ENCODE peak calls at places on chromosomes 4 and X, in ten cellular contexts. L, U, D, K, S, P, E, V, R and F are unnamed samples.
A peak's percentile ranks its signal among the peaks of the same experiment; 100 is the strongest.

GRCh38 chr4:123616970-123617392 is 220.4 kb downstream of the SPRY1 start:
- DNase-seq in P (no peak), D (no peak), V (peak; percentile 30), U (no peak), S (peak; percentile 76), E (peak; percentile 99), R (peak; percentile 74), K (peak; percentile 24), L (no peak), F (no peak)

GRCh38 chr4:109982521-109982920 is 69.8 kb downstream of the EGF start:
- DNase-seq in E (no peak), K (no peak), L (no peak), P (no peak), D (no peak), S (no peak), R (no peak), U (no peak), V (no peak), F (no peak)

GRCh38 chr4:54187148-54187547 is 41.9 kb upstream of the PDGFRA start:
- DNase-seq in R (no peak), K (no peak), S (no peak), U (no peak), D (no peak), V (no peak), L (no peak), E (peak; percentile 48), P (no peak), F (no peak)

GRCh38 chr4:147830987-147831386 is 99.1 kb downstream of the ARHGAP10 start:
- DNase-seq in E (no peak), S (no peak), K (no peak), U (no peak), V (no peak), R (peak; percentile 38), P (no peak), L (no peak), D (no peak), F (no peak)

GRCh38 chr4:93791570-93792195 is 36.9 kb upstream of the ATOH1 start:
- DNase-seq in E (peak; percentile 23), S (peak; percentile 71), R (peak; percentile 67), K (peak; percentile 37), L (no peak), U (peak; percentile 58), D (peak; percentile 46), P (no peak), V (peak; percentile 29), F (peak; percentile 5)

GRCh38 chr4:177008071-177008835 is 215.5 kb upstream of the VEGFC start:
- DNase-seq in U (no peak), V (no peak), E (no peak), R (no peak), P (no peak), L (no peak), S (no peak), K (no peak), D (no peak), F (no peak)

GRCh38 chr4:7904108-7904516 is 35.5 kb downstream of the AFAP1 start:
- DNase-seq in E (peak; percentile 90), K (no peak), D (no peak), V (no peak), R (no peak), L (no peak), S (no peak), P (peak; percentile 95), U (no peak), F (peak; percentile 81)

GRCh38 chr4:113186960-113187757 is 137.7 kb downstream of the ANK2 start:
- DNase-seq in K (no peak), R (no peak), P (no peak), L (no peak), S (no peak), D (no peak), V (no peak), E (no peak), U (no peak), F (no peak)

GRCh38 chrX:103584606-103585005 is 709 bp upstream of the TCEAL4 start:
- DNase-seq in U (no peak), E (no peak), V (no peak), S (peak; percentile 28), L (no peak), P (no peak), D (no peak), K (no peak), R (no peak), F (no peak)

GRCh38 chr4:35565640-35566039 is 678.7 kb downstream of the ARAP2 start:
- DNase-seq in D (no peak), R (no peak), U (no peak), K (no peak), V (no peak), P (no peak), E (no peak), S (no peak), L (no peak), F (no peak)

GRCh38 chr4:82984459-82984858 is 26.2 kb downstream of the LIN54 start:
- DNase-seq in V (no peak), K (no peak), L (no peak), R (no peak), E (peak; percentile 32), S (no peak), D (no peak), P (peak; percentile 38), U (peak; percentile 35), F (no peak)

GRCh38 chr4:40325406-40326019 is 9.6 kb upstream of the CHRNA9 start:
- DNase-seq in S (peak; percentile 69), E (peak; percentile 65), P (no peak), D (peak; percentile 41), K (peak; percentile 67), U (peak; percentile 61), V (peak; percentile 44), L (no peak), R (peak; percentile 73), F (no peak)

GRCh38 chr4:186936496-186937375 is 213.1 kb upstream of the FAT1 start:
- DNase-seq in K (no peak), D (peak; percentile 22), E (no peak), S (no peak), R (no peak), L (no peak), P (peak; percentile 85), U (no peak), V (no peak), F (no peak)